ENCODE peak calls at places on chromosome 14, in six cellular contexts. One of them, this sample, is unnamed. For H3K4me1, the result is how much of the 10 kb centered on the place peaks cover.

GRCh38 chr14:52776816-52777215 is 14.6 kb downstream of the GNPNAT1 start:
- DNase-seq in hepatocyte: no peak
- DNase-seq in Peyer's patch: no peak
- DNase-seq in ovary: no peak
- DNase-seq in SJCRH30: no peak
- DNase-seq in IMR-90: no peak
- DNase-seq in this sample: no peak

GRCh38 chr14:102219316-102219715 is 79.6 kb downstream of the WDR20 start:
- DNase-seq in hepatocyte: no peak
- DNase-seq in Peyer's patch: no peak
- DNase-seq in ovary: no peak
- DNase-seq in SJCRH30: no peak
- DNase-seq in IMR-90: no peak
- DNase-seq in this sample: no peak

GRCh38 chr14:103801459-103801858 is 45.9 kb downstream of the PPP1R13B start:
- DNase-seq in hepatocyte: peak
- DNase-seq in Peyer's patch: no peak
- DNase-seq in ovary: no peak
- DNase-seq in SJCRH30: no peak
- DNase-seq in IMR-90: peak
- DNase-seq in this sample: no peak

GRCh38 chr14:44606576-44606975 is 99.5 kb upstream of the FSCB start:
- DNase-seq in hepatocyte: no peak
- DNase-seq in Peyer's patch: no peak
- DNase-seq in ovary: no peak
- DNase-seq in SJCRH30: no peak
- DNase-seq in IMR-90: no peak
- DNase-seq in this sample: no peak

GRCh38 chr14:94345344-94346072 is 22.4 kb upstream of the SERPINA6 start:
- DNase-seq in hepatocyte: peak
- DNase-seq in Peyer's patch: no peak
- DNase-seq in ovary: no peak
- DNase-seq in SJCRH30: peak
- DNase-seq in IMR-90: peak
- DNase-seq in this sample: no peak

GRCh38 chr14:81594012-81594411 is 60.4 kb upstream of the SEL1L start:
- DNase-seq in hepatocyte: peak
- DNase-seq in Peyer's patch: no peak
- DNase-seq in ovary: peak
- DNase-seq in SJCRH30: peak
- DNase-seq in IMR-90: no peak
- DNase-seq in this sample: no peak

GRCh38 chr14:22314183-22314820 is 274.7 kb downstream of the DAD1 start:
- DNase-seq in hepatocyte: peak
- DNase-seq in Peyer's patch: no peak
- DNase-seq in ovary: no peak
- DNase-seq in SJCRH30: peak
- DNase-seq in IMR-90: peak
- DNase-seq in this sample: no peak

GRCh38 chr14:25833341-25834121 is 764.3 kb downstream of the NOVA1 start:
- DNase-seq in hepatocyte: peak
- DNase-seq in Peyer's patch: no peak
- DNase-seq in ovary: no peak
- DNase-seq in SJCRH30: peak
- DNase-seq in IMR-90: no peak
- DNase-seq in this sample: peak

GRCh38 chr14:58920230-58920629 is 268.2 kb upstream of the DAAM1 start:
- DNase-seq in hepatocyte: no peak
- DNase-seq in Peyer's patch: no peak
- DNase-seq in ovary: no peak
- DNase-seq in SJCRH30: no peak
- DNase-seq in IMR-90: no peak
- DNase-seq in this sample: no peak

GRCh38 chr14:76998777-76999366 is 29.6 kb downstream of the IRF2BPL start:
- DNase-seq in hepatocyte: peak
- DNase-seq in Peyer's patch: no peak
- DNase-seq in ovary: no peak
- DNase-seq in SJCRH30: no peak
- DNase-seq in IMR-90: no peak
- DNase-seq in this sample: no peak

GRCh38 chr14:59354666-59355065 is 110.5 kb downstream of the GPR135 start:
- DNase-seq in hepatocyte: no peak
- DNase-seq in Peyer's patch: no peak
- DNase-seq in ovary: no peak
- DNase-seq in SJCRH30: no peak
- DNase-seq in IMR-90: peak
- DNase-seq in this sample: no peak

GRCh38 chr14:70640938-70641547 is 673 bp upstream of the TTC9 start:
- DNase-seq in hepatocyte: peak
- DNase-seq in Peyer's patch: peak
- DNase-seq in ovary: peak
- DNase-seq in SJCRH30: peak
- DNase-seq in IMR-90: peak
- DNase-seq in this sample: peak

GRCh38 chr14:24282736-24283135 is 11.3 kb upstream of the RABGGTA start:
- DNase-seq in hepatocyte: no peak
- DNase-seq in Peyer's patch: no peak
- DNase-seq in ovary: no peak
- DNase-seq in SJCRH30: no peak
- DNase-seq in IMR-90: no peak
- DNase-seq in this sample: no peak

GRCh38 chr14:54088271-54088670 is 131.6 kb upstream of the BMP4 start:
- DNase-seq in hepatocyte: no peak
- DNase-seq in Peyer's patch: no peak
- DNase-seq in ovary: no peak
- DNase-seq in SJCRH30: no peak
- DNase-seq in IMR-90: no peak
- DNase-seq in this sample: no peak

GRCh38 chr14:37234222-37234621 is 36.5 kb downstream of the MIPOL1 start:
- DNase-seq in hepatocyte: no peak
- DNase-seq in Peyer's patch: no peak
- DNase-seq in ovary: no peak
- DNase-seq in SJCRH30: no peak
- DNase-seq in IMR-90: no peak
- DNase-seq in this sample: no peak

GRCh38 chr14:101068293-101068957 is 164.9 kb upstream of the RTL1 start:
- DNase-seq in hepatocyte: no peak
- DNase-seq in Peyer's patch: peak
- DNase-seq in ovary: peak
- DNase-seq in SJCRH30: peak
- DNase-seq in IMR-90: no peak
- DNase-seq in this sample: peak

GRCh38 chr14:66610154-66610563 is 102.2 kb downstream of the GPHN start:
- DNase-seq in hepatocyte: no peak
- DNase-seq in Peyer's patch: no peak
- DNase-seq in ovary: no peak
- DNase-seq in SJCRH30: no peak
- DNase-seq in IMR-90: peak
- DNase-seq in this sample: no peak

GRCh38 chr14:75048101-75048500 is 3.2 kb downstream of the MLH3 start:
- DNase-seq in hepatocyte: no peak
- DNase-seq in Peyer's patch: no peak
- DNase-seq in ovary: no peak
- DNase-seq in SJCRH30: no peak
- DNase-seq in IMR-90: no peak
- DNase-seq in this sample: no peak

GRCh38 chr14:93031505-93032300 is 84.0 kb downstream of the ITPK1 start:
- DNase-seq in hepatocyte: no peak
- DNase-seq in Peyer's patch: no peak
- DNase-seq in ovary: no peak
- DNase-seq in SJCRH30: no peak
- DNase-seq in IMR-90: no peak
- DNase-seq in this sample: no peak
- H3K4me1 ChIP-seq in hepatocyte: under half
- H3K4me1 ChIP-seq in Peyer's patch: half or more
- H3K4me1 ChIP-seq in ovary: under half
- H3K4me1 ChIP-seq in SJCRH30: half or more
- H3K4me1 ChIP-seq in IMR-90: under half
- H3K4me1 ChIP-seq in this sample: under half

GRCh38 chr14:49893309-49894213 is 679 bp downstream of the ARF6 start:
- DNase-seq in hepatocyte: peak
- DNase-seq in Peyer's patch: peak
- DNase-seq in ovary: no peak
- DNase-seq in SJCRH30: peak
- DNase-seq in IMR-90: no peak
- DNase-seq in this sample: peak
- H3K4me1 ChIP-seq in hepatocyte: under half
- H3K4me1 ChIP-seq in Peyer's patch: under half
- H3K4me1 ChIP-seq in ovary: under half
- H3K4me1 ChIP-seq in SJCRH30: under half
- H3K4me1 ChIP-seq in IMR-90: under half
- H3K4me1 ChIP-seq in this sample: under half

GRCh38 chr14:91685600-91685999 is 46.3 kb downstream of the CATSPERB start:
- DNase-seq in hepatocyte: no peak
- DNase-seq in Peyer's patch: no peak
- DNase-seq in ovary: no peak
- DNase-seq in SJCRH30: no peak
- DNase-seq in IMR-90: no peak
- DNase-seq in this sample: no peak

GRCh38 chr14:91694643-91695042 is 37.2 kb downstream of the CATSPERB start:
- DNase-seq in hepatocyte: no peak
- DNase-seq in Peyer's patch: no peak
- DNase-seq in ovary: no peak
- DNase-seq in SJCRH30: no peak
- DNase-seq in IMR-90: no peak
- DNase-seq in this sample: no peak

GRCh38 chr14:91693342-91693741 is 38.5 kb downstream of the CATSPERB start:
- DNase-seq in hepatocyte: peak
- DNase-seq in Peyer's patch: no peak
- DNase-seq in ovary: no peak
- DNase-seq in SJCRH30: no peak
- DNase-seq in IMR-90: no peak
- DNase-seq in this sample: no peak

GRCh38 chr14:91692075-91692474 is 39.8 kb downstream of the CATSPERB start:
- DNase-seq in hepatocyte: no peak
- DNase-seq in Peyer's patch: no peak
- DNase-seq in ovary: no peak
- DNase-seq in SJCRH30: no peak
- DNase-seq in IMR-90: no peak
- DNase-seq in this sample: no peak

DNA sequence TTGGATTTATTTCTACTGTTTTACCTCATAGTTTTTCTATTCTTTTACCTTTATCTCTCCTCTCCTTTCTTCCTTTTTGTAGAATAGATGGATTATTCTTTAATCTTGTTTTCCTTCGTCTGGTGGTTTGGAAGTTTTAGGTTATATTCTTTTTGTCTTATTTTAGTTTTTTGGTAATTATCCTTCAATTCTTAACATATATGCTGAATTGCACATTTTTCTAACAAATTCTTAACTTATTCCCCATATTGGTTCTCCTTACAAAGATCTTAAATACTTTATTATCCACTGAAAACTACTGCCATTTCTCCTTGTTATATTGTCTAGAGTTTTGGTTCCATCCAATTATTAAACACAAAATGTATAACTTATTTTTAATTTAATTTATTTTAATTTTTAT is 42.3 kb downstream of the CATSPERB start:
- DNase-seq in hepatocyte: no peak
- DNase-seq in Peyer's patch: no peak
- DNase-seq in ovary: no peak
- DNase-seq in SJCRH30: no peak
- DNase-seq in IMR-90: no peak
- DNase-seq in this sample: no peak
- H3K4me1 ChIP-seq in hepatocyte: under half
- H3K4me1 ChIP-seq in Peyer's patch: under half
- H3K4me1 ChIP-seq in ovary: under half
- H3K4me1 ChIP-seq in SJCRH30: under half
- H3K4me1 ChIP-seq in IMR-90: under half
- H3K4me1 ChIP-seq in this sample: under half

GRCh38 chr14:68948686-68949085 is 30.4 kb downstream of the ACTN1 start:
- DNase-seq in hepatocyte: no peak
- DNase-seq in Peyer's patch: no peak
- DNase-seq in ovary: no peak
- DNase-seq in SJCRH30: no peak
- DNase-seq in IMR-90: no peak
- DNase-seq in this sample: no peak

GRCh38 chr14:68951051-68951797 is 27.9 kb downstream of the ACTN1 start:
- DNase-seq in hepatocyte: peak
- DNase-seq in Peyer's patch: peak
- DNase-seq in ovary: peak
- DNase-seq in SJCRH30: peak
- DNase-seq in IMR-90: peak
- DNase-seq in this sample: no peak

GRCh38 chr14:68949236-68949965 is 29.7 kb downstream of the ACTN1 start:
- DNase-seq in hepatocyte: no peak
- DNase-seq in Peyer's patch: no peak
- DNase-seq in ovary: no peak
- DNase-seq in SJCRH30: no peak
- DNase-seq in IMR-90: no peak
- DNase-seq in this sample: no peak

GRCh38 chr14:68951800-68952540 is 27.1 kb downstream of the ACTN1 start:
- DNase-seq in hepatocyte: no peak
- DNase-seq in Peyer's patch: no peak
- DNase-seq in ovary: peak
- DNase-seq in SJCRH30: no peak
- DNase-seq in IMR-90: no peak
- DNase-seq in this sample: no peak

GRCh38 chr14:68950111-68950510 is 29.0 kb downstream of the ACTN1 start:
- DNase-seq in hepatocyte: no peak
- DNase-seq in Peyer's patch: no peak
- DNase-seq in ovary: no peak
- DNase-seq in SJCRH30: no peak
- DNase-seq in IMR-90: peak
- DNase-seq in this sample: no peak
- H3K4me1 ChIP-seq in hepatocyte: half or more
- H3K4me1 ChIP-seq in Peyer's patch: half or more
- H3K4me1 ChIP-seq in ovary: under half
- H3K4me1 ChIP-seq in SJCRH30: half or more
- H3K4me1 ChIP-seq in IMR-90: half or more
- H3K4me1 ChIP-seq in this sample: under half

This sample was measured in Caco-2.